ENCODE peak calls at places on chromosome 11, in six cellular contexts. One of them, this sample, is unnamed.

GRCh38 chr11:69510471-69511357 is 29.3 kb downstream of the LINC01488 start:
- DNase-seq in IMR-90: peak
- DNase-seq in neuronal stem cell: no peak
- DNase-seq in mesenchymal stem cell: peak
- DNase-seq in mesendoderm: no peak
- DNase-seq in H1: no peak
- DNase-seq in this sample: no peak

GRCh38 chr11:118618991-118619375 is 11.6 kb downstream of the PHLDB1 start:
- DNase-seq in IMR-90: peak
- DNase-seq in neuronal stem cell: no peak
- DNase-seq in mesenchymal stem cell: peak
- DNase-seq in mesendoderm: no peak
- DNase-seq in H1: no peak
- DNase-seq in this sample: no peak

GRCh38 chr11:100152751-100153150 is 534.3 kb upstream of the ARHGAP42 start:
- DNase-seq in IMR-90: no peak
- DNase-seq in neuronal stem cell: no peak
- DNase-seq in mesenchymal stem cell: no peak
- DNase-seq in mesendoderm: no peak
- DNase-seq in H1: no peak
- DNase-seq in this sample: no peak

GRCh38 chr11:19691815-19692214 is 20.8 kb upstream of the NAV2 start:
- DNase-seq in IMR-90: no peak
- DNase-seq in neuronal stem cell: no peak
- DNase-seq in mesenchymal stem cell: no peak
- DNase-seq in mesendoderm: no peak
- DNase-seq in H1: no peak
- DNase-seq in this sample: no peak

GRCh38 chr11:19220903-19221682 is 19.3 kb upstream of the CSRP3 start:
- DNase-seq in IMR-90: no peak
- DNase-seq in neuronal stem cell: no peak
- DNase-seq in mesenchymal stem cell: no peak
- DNase-seq in mesendoderm: peak
- DNase-seq in H1: no peak
- DNase-seq in this sample: no peak

GRCh38 chr11:85934599-85935169 is 79.5 kb downstream of the CCDC83 start:
- DNase-seq in IMR-90: no peak
- DNase-seq in neuronal stem cell: no peak
- DNase-seq in mesenchymal stem cell: no peak
- DNase-seq in mesendoderm: no peak
- DNase-seq in H1: no peak
- DNase-seq in this sample: no peak

GRCh38 chr11:134725211-134725610 is 313.2 kb upstream of the B3GAT1 start:
- DNase-seq in IMR-90: no peak
- DNase-seq in neuronal stem cell: no peak
- DNase-seq in mesenchymal stem cell: no peak
- DNase-seq in mesendoderm: no peak
- DNase-seq in H1: no peak
- DNase-seq in this sample: no peak

GRCh38 chr11:130633466-130633865 is 185.0 kb downstream of the ADAMTS15 start:
- DNase-seq in IMR-90: peak
- DNase-seq in neuronal stem cell: no peak
- DNase-seq in mesenchymal stem cell: peak
- DNase-seq in mesendoderm: no peak
- DNase-seq in H1: no peak
- DNase-seq in this sample: no peak

GRCh38 chr11:406796-407650 is 7.8 kb downstream of the SIGIRR start:
- DNase-seq in IMR-90: peak
- DNase-seq in neuronal stem cell: peak
- DNase-seq in mesenchymal stem cell: peak
- DNase-seq in mesendoderm: peak
- DNase-seq in H1: peak
- DNase-seq in this sample: peak

GRCh38 chr11:134385774-134386565 is 26.1 kb downstream of the B3GAT1 start:
- DNase-seq in IMR-90: no peak
- DNase-seq in neuronal stem cell: no peak
- DNase-seq in mesenchymal stem cell: no peak
- DNase-seq in mesendoderm: no peak
- DNase-seq in H1: no peak
- DNase-seq in this sample: no peak

GRCh38 chr11:122578168-122578825 is 77.2 kb upstream of the UBASH3B start:
- DNase-seq in IMR-90: no peak
- DNase-seq in neuronal stem cell: no peak
- DNase-seq in mesenchymal stem cell: no peak
- DNase-seq in mesendoderm: peak
- DNase-seq in H1: no peak
- DNase-seq in this sample: no peak

GRCh38 chr11:123690490-123690889 is 36.1 kb upstream of the SCN3B start:
- DNase-seq in IMR-90: peak
- DNase-seq in neuronal stem cell: no peak
- DNase-seq in mesenchymal stem cell: no peak
- DNase-seq in mesendoderm: peak
- DNase-seq in H1: no peak
- DNase-seq in this sample: no peak

GRCh38 chr11:80186687-80187086 is 745.9 kb upstream of the TENM4 start:
- DNase-seq in IMR-90: no peak
- DNase-seq in neuronal stem cell: no peak
- DNase-seq in mesenchymal stem cell: peak
- DNase-seq in mesendoderm: no peak
- DNase-seq in H1: no peak
- DNase-seq in this sample: no peak

GRCh38 chr11:66704659-66705360 is 24.2 kb downstream of the SPTBN2 start:
- DNase-seq in IMR-90: no peak
- DNase-seq in neuronal stem cell: no peak
- DNase-seq in mesenchymal stem cell: no peak
- DNase-seq in mesendoderm: no peak
- DNase-seq in H1: no peak
- DNase-seq in this sample: no peak

GRCh38 chr11:44744160-44744559 is 17.4 kb downstream of the TSPAN18 start:
- DNase-seq in IMR-90: peak
- DNase-seq in neuronal stem cell: no peak
- DNase-seq in mesenchymal stem cell: peak
- DNase-seq in mesendoderm: no peak
- DNase-seq in H1: no peak
- DNase-seq in this sample: no peak

GRCh38 chr11:106021181-106021966 is 666 bp downstream of the MSANTD4 start:
- DNase-seq in IMR-90: peak
- DNase-seq in neuronal stem cell: no peak
- DNase-seq in mesenchymal stem cell: peak
- DNase-seq in mesendoderm: no peak
- DNase-seq in H1: no peak
- DNase-seq in this sample: no peak

GRCh38 chr11:102110761-102111010 is 439 bp downstream of the YAP1 start:
- DNase-seq in IMR-90: no peak
- DNase-seq in neuronal stem cell: peak
- DNase-seq in mesenchymal stem cell: no peak
- DNase-seq in mesendoderm: no peak
- DNase-seq in H1: no peak
- DNase-seq in this sample: no peak

GRCh38 chr11:75734491-75735180 is 17.0 kb downstream of the MOGAT2 start:
- DNase-seq in IMR-90: no peak
- DNase-seq in neuronal stem cell: no peak
- DNase-seq in mesenchymal stem cell: no peak
- DNase-seq in mesendoderm: no peak
- DNase-seq in H1: no peak
- DNase-seq in this sample: no peak

GRCh38 chr11:47409440-47410403 is 1.3 kb downstream of the SLC39A13 start:
- DNase-seq in IMR-90: no peak
- DNase-seq in neuronal stem cell: no peak
- DNase-seq in mesenchymal stem cell: peak
- DNase-seq in mesendoderm: no peak
- DNase-seq in H1: no peak
- DNase-seq in this sample: no peak

GRCh38 chr11:45333506-45333971 is 47.4 kb upstream of the SYT13 start:
- DNase-seq in IMR-90: peak
- DNase-seq in neuronal stem cell: no peak
- DNase-seq in mesenchymal stem cell: peak
- DNase-seq in mesendoderm: peak
- DNase-seq in H1: no peak
- DNase-seq in this sample: peak

GRCh38 chr11:123979311-123979710 is 1.7 kb upstream of the OR10S1 start:
- DNase-seq in IMR-90: no peak
- DNase-seq in neuronal stem cell: no peak
- DNase-seq in mesenchymal stem cell: no peak
- DNase-seq in mesendoderm: no peak
- DNase-seq in H1: no peak
- DNase-seq in this sample: no peak

GRCh38 chr11:26996056-26996455 is 2.1 kb downstream of the FIBIN start:
- DNase-seq in IMR-90: no peak
- DNase-seq in neuronal stem cell: no peak
- DNase-seq in mesenchymal stem cell: no peak
- DNase-seq in mesendoderm: no peak
- DNase-seq in H1: no peak
- DNase-seq in this sample: no peak

GRCh38 chr11:13260196-13260962 is 17.2 kb upstream of the BMAL1 start:
- DNase-seq in IMR-90: no peak
- DNase-seq in neuronal stem cell: no peak
- DNase-seq in mesenchymal stem cell: peak
- DNase-seq in mesendoderm: no peak
- DNase-seq in H1: no peak
- DNase-seq in this sample: no peak

GRCh38 chr11:78192911-78193341 is 4.2 kb downstream of the USP35 start:
- DNase-seq in IMR-90: no peak
- DNase-seq in neuronal stem cell: no peak
- DNase-seq in mesenchymal stem cell: no peak
- DNase-seq in mesendoderm: no peak
- DNase-seq in H1: no peak
- DNase-seq in this sample: no peak

GRCh38 chr11:63769719-63770443 is 1.3 kb upstream of the ZFTA start:
- DNase-seq in IMR-90: no peak
- DNase-seq in neuronal stem cell: peak
- DNase-seq in mesenchymal stem cell: peak
- DNase-seq in mesendoderm: no peak
- DNase-seq in H1: no peak
- DNase-seq in this sample: peak
- H2BK120ac ChIP-seq in IMR-90: no peak
- H2BK120ac ChIP-seq in neuronal stem cell: no peak
- H2BK120ac ChIP-seq in mesenchymal stem cell: peak
- H2BK120ac ChIP-seq in mesendoderm: no peak
- H2BK120ac ChIP-seq in H1: no peak
- H2BK120ac ChIP-seq in this sample: no peak

GRCh38 chr11:120025606-120026335 is 112.1 kb downstream of the TRIM29 start:
- DNase-seq in IMR-90: no peak
- DNase-seq in neuronal stem cell: no peak
- DNase-seq in mesenchymal stem cell: no peak
- DNase-seq in mesendoderm: no peak
- DNase-seq in H1: no peak
- DNase-seq in this sample: peak
- H2AK5ac ChIP-seq in IMR-90: no peak
- H2AK5ac ChIP-seq in neuronal stem cell: peak
- H2AK5ac ChIP-seq in mesenchymal stem cell: no peak
- H2AK5ac ChIP-seq in mesendoderm: no peak
- H2AK5ac ChIP-seq in H1: peak
- H2AK5ac ChIP-seq in this sample: no peak

GRCh38 chr11:1854949-1855885 is 2.3 kb downstream of the LSP1 start:
- DNase-seq in IMR-90: no peak
- DNase-seq in neuronal stem cell: no peak
- DNase-seq in mesenchymal stem cell: no peak
- DNase-seq in mesendoderm: no peak
- DNase-seq in H1: no peak
- DNase-seq in this sample: no peak
- H2BK15ac ChIP-seq in IMR-90: no peak
- H2BK15ac ChIP-seq in neuronal stem cell: peak
- H2BK15ac ChIP-seq in mesenchymal stem cell: no peak
- H2BK15ac ChIP-seq in mesendoderm: no peak
- H2BK15ac ChIP-seq in H1: no peak
- H2BK15ac ChIP-seq in this sample: no peak

GRCh38 chr11:12182650-12183511 is 72.5 kb downstream of the MICAL2 start:
- DNase-seq in IMR-90: peak
- DNase-seq in neuronal stem cell: no peak
- DNase-seq in mesenchymal stem cell: peak
- DNase-seq in mesendoderm: peak
- DNase-seq in H1: no peak
- DNase-seq in this sample: no peak
- H2BK120ac ChIP-seq in IMR-90: peak
- H2BK120ac ChIP-seq in neuronal stem cell: no peak
- H2BK120ac ChIP-seq in mesenchymal stem cell: peak
- H2BK120ac ChIP-seq in mesendoderm: no peak
- H2BK120ac ChIP-seq in H1: no peak
- H2BK120ac ChIP-seq in this sample: no peak

GRCh38 chr11:65134952-65135632 is 773 bp upstream of the SYVN1 start:
- DNase-seq in IMR-90: peak
- DNase-seq in neuronal stem cell: peak
- DNase-seq in mesenchymal stem cell: peak
- DNase-seq in mesendoderm: peak
- DNase-seq in H1: peak
- DNase-seq in this sample: peak

GRCh38 chr11:65132988-65133700 is 1.2 kb downstream of the SYVN1 start:
- DNase-seq in IMR-90: no peak
- DNase-seq in neuronal stem cell: no peak
- DNase-seq in mesenchymal stem cell: peak
- DNase-seq in mesendoderm: peak
- DNase-seq in H1: no peak
- DNase-seq in this sample: peak

GRCh38 chr11:65135633-65136145 is 1.4 kb upstream of the SYVN1 start:
- DNase-seq in IMR-90: no peak
- DNase-seq in neuronal stem cell: no peak
- DNase-seq in mesenchymal stem cell: no peak
- DNase-seq in mesendoderm: no peak
- DNase-seq in H1: no peak
- DNase-seq in this sample: no peak

GRCh38 chr11:65133724-65134123 is 595 bp downstream of the SYVN1 start:
- DNase-seq in IMR-90: no peak
- DNase-seq in neuronal stem cell: no peak
- DNase-seq in mesenchymal stem cell: peak
- DNase-seq in mesendoderm: no peak
- DNase-seq in H1: no peak
- DNase-seq in this sample: no peak

GRCh38 chr11:65134240-65134951 is at the start of gene SYVN1:
- DNase-seq in IMR-90: peak
- DNase-seq in neuronal stem cell: peak
- DNase-seq in mesenchymal stem cell: peak
- DNase-seq in mesendoderm: peak
- DNase-seq in H1: no peak
- DNase-seq in this sample: peak
- H2AK5ac ChIP-seq in IMR-90: peak
- H2AK5ac ChIP-seq in neuronal stem cell: peak
- H2AK5ac ChIP-seq in mesenchymal stem cell: peak
- H2AK5ac ChIP-seq in mesendoderm: no peak
- H2AK5ac ChIP-seq in H1: no peak
- H2AK5ac ChIP-seq in this sample: no peak

GRCh38 chr11:126083829-126084607 is 21.4 kb upstream of the CDON start:
- DNase-seq in IMR-90: no peak
- DNase-seq in neuronal stem cell: peak
- DNase-seq in mesenchymal stem cell: no peak
- DNase-seq in mesendoderm: no peak
- DNase-seq in H1: no peak
- DNase-seq in this sample: no peak
- H2BK15ac ChIP-seq in IMR-90: no peak
- H2BK15ac ChIP-seq in neuronal stem cell: no peak
- H2BK15ac ChIP-seq in mesenchymal stem cell: no peak
- H2BK15ac ChIP-seq in mesendoderm: no peak
- H2BK15ac ChIP-seq in H1: peak
- H2BK15ac ChIP-seq in this sample: no peak

This sample was measured in H9.